ENCODE peak calls at places on chromosomes 4 and X, in five cellular contexts. One of them, this sample, is unnamed.
A peak's percentile ranks its signal among the peaks of the same experiment; 100 is the strongest.

GRCh38 chr4:742742-743311 is 37.2 kb downstream of the PCGF3 start:
- DNase-seq in mesenchymal stem cell: peak; percentile 65
- DNase-seq in IMR-90: peak; percentile 42
- DNase-seq in H1: peak; percentile 94
- DNase-seq in mesendoderm: peak; percentile 65
- DNase-seq in this sample: peak; percentile 56

GRCh38 chr4:120540625-120541024 is 381.9 kb downstream of the PRDM5 start:
- DNase-seq in mesenchymal stem cell: no peak
- DNase-seq in IMR-90: no peak
- DNase-seq in H1: no peak
- DNase-seq in mesendoderm: no peak
- DNase-seq in this sample: no peak

GRCh38 chr4:76954489-76954888 is 4.9 kb downstream of the SEPTIN11 start:
- DNase-seq in mesenchymal stem cell: no peak
- DNase-seq in IMR-90: no peak
- DNase-seq in H1: no peak
- DNase-seq in mesendoderm: no peak
- DNase-seq in this sample: no peak

GRCh38 chrX:17967888-17968287 is 106.8 kb upstream of the RAI2 start:
- DNase-seq in mesenchymal stem cell: no peak
- DNase-seq in IMR-90: no peak
- DNase-seq in H1: no peak
- DNase-seq in mesendoderm: peak; percentile 2
- DNase-seq in this sample: no peak

GRCh38 chr4:97500423-97500822 is 642.9 kb downstream of the STPG2 start:
- DNase-seq in mesenchymal stem cell: no peak
- DNase-seq in IMR-90: no peak
- DNase-seq in H1: no peak
- DNase-seq in mesendoderm: no peak
- DNase-seq in this sample: no peak

GRCh38 chr4:88738714-88739366 is 41.2 kb upstream of the NAP1L5 start:
- DNase-seq in mesenchymal stem cell: no peak
- DNase-seq in IMR-90: peak; percentile 32
- DNase-seq in H1: no peak
- DNase-seq in mesendoderm: no peak
- DNase-seq in this sample: no peak

GRCh38 chr4:36461344-36461743 is 179.9 kb downstream of the DTHD1 start:
- DNase-seq in mesenchymal stem cell: no peak
- DNase-seq in IMR-90: no peak
- DNase-seq in H1: no peak
- DNase-seq in mesendoderm: no peak
- DNase-seq in this sample: no peak

GRCh38 chrX:72126048-72126415 is 5.7 kb downstream of the RTL5 start:
- DNase-seq in mesenchymal stem cell: no peak
- DNase-seq in IMR-90: no peak
- DNase-seq in H1: no peak
- DNase-seq in mesendoderm: no peak
- DNase-seq in this sample: no peak

GRCh38 chr4:141121768-141122415 is 11.4 kb downstream of the RNF150 start:
- DNase-seq in mesenchymal stem cell: no peak
- DNase-seq in IMR-90: no peak
- DNase-seq in H1: no peak
- DNase-seq in mesendoderm: peak; percentile 50
- DNase-seq in this sample: no peak

GRCh38 chrX:16687514-16687913 is 25.0 kb downstream of the CTPS2 start:
- DNase-seq in mesenchymal stem cell: peak; percentile 1
- DNase-seq in IMR-90: peak; percentile 31
- DNase-seq in H1: no peak
- DNase-seq in mesendoderm: no peak
- DNase-seq in this sample: no peak

GRCh38 chrX:63934791-63935190 is 149.8 kb upstream of the ARHGEF9 start:
- DNase-seq in mesenchymal stem cell: no peak
- DNase-seq in IMR-90: no peak
- DNase-seq in H1: peak; percentile 39
- DNase-seq in mesendoderm: peak; percentile 61
- DNase-seq in this sample: no peak

GRCh38 chrX:47420967-47421366 is 50.6 kb downstream of the ZNF157 start:
- DNase-seq in mesenchymal stem cell: no peak
- DNase-seq in IMR-90: no peak
- DNase-seq in H1: no peak
- DNase-seq in mesendoderm: peak; percentile 0
- DNase-seq in this sample: no peak

GRCh38 chr4:32251126-32251525 is 1531.0 kb downstream of the PCDH7 start:
- DNase-seq in mesenchymal stem cell: no peak
- DNase-seq in IMR-90: no peak
- DNase-seq in H1: no peak
- DNase-seq in mesendoderm: no peak
- DNase-seq in this sample: no peak

GRCh38 chr4:26459054-26459755 is 31.1 kb downstream of the CCKAR start:
- DNase-seq in mesenchymal stem cell: peak; percentile 62
- DNase-seq in IMR-90: peak; percentile 86
- DNase-seq in H1: no peak
- DNase-seq in mesendoderm: peak; percentile 73
- DNase-seq in this sample: peak; percentile 5

GRCh38 chr4:136687118-136687517 is 845.2 kb downstream of the PCDH18 start:
- DNase-seq in mesenchymal stem cell: no peak
- DNase-seq in IMR-90: no peak
- DNase-seq in H1: peak; percentile 49
- DNase-seq in mesendoderm: peak; percentile 23
- DNase-seq in this sample: no peak

GRCh38 chrX:154333837-154334271 is 38.3 kb downstream of the TKTL1 start:
- DNase-seq in mesenchymal stem cell: no peak
- DNase-seq in IMR-90: no peak
- DNase-seq in H1: no peak
- DNase-seq in mesendoderm: no peak
- DNase-seq in this sample: no peak

GRCh38 chr4:106898621-106899230 is 137.4 kb downstream of the DKK2 start:
- DNase-seq in mesenchymal stem cell: peak; percentile 60
- DNase-seq in IMR-90: peak; percentile 53
- DNase-seq in H1: peak; percentile 50
- DNase-seq in mesendoderm: peak; percentile 58
- DNase-seq in this sample: peak; percentile 50

GRCh38 chrX:15988661-15989603 is 134.3 kb upstream of the AP1S2 start:
- DNase-seq in mesenchymal stem cell: peak; percentile 77
- DNase-seq in IMR-90: peak; percentile 82
- DNase-seq in H1: no peak
- DNase-seq in mesendoderm: peak; percentile 56
- DNase-seq in this sample: no peak

GRCh38 chr4:179195887-179196286 is 1753.7 kb upstream of the AGA start:
- DNase-seq in mesenchymal stem cell: no peak
- DNase-seq in IMR-90: no peak
- DNase-seq in H1: no peak
- DNase-seq in mesendoderm: no peak
- DNase-seq in this sample: no peak

GRCh38 chrX:34300871-34301270 is 168.8 kb upstream of the FAM47A start:
- DNase-seq in mesenchymal stem cell: peak; percentile 39
- DNase-seq in IMR-90: peak; percentile 58
- DNase-seq in H1: no peak
- DNase-seq in mesendoderm: peak; percentile 62
- DNase-seq in this sample: peak; percentile 2

GRCh38 chrX:46642145-46642544 is 68.6 kb downstream of the CHST7 start:
- DNase-seq in mesenchymal stem cell: peak; percentile 54
- DNase-seq in IMR-90: peak; percentile 17
- DNase-seq in H1: no peak
- DNase-seq in mesendoderm: peak; percentile 43
- DNase-seq in this sample: no peak

GRCh38 chrX:3393581-3394111 is 47.2 kb upstream of the MXRA5 start:
- DNase-seq in mesenchymal stem cell: no peak
- DNase-seq in IMR-90: no peak
- DNase-seq in H1: no peak
- DNase-seq in mesendoderm: peak; percentile 89
- DNase-seq in this sample: no peak

GRCh38 chr4:1193206-1194027 is 21.0 kb upstream of the SPON2 start:
- DNase-seq in mesenchymal stem cell: no peak
- DNase-seq in IMR-90: no peak
- DNase-seq in H1: no peak
- DNase-seq in mesendoderm: no peak
- DNase-seq in this sample: no peak

GRCh38 chr4:150010525-150011126 is 67.6 kb upstream of the DCLK2 start:
- DNase-seq in mesenchymal stem cell: peak; percentile 68
- DNase-seq in IMR-90: peak; percentile 72
- DNase-seq in H1: no peak
- DNase-seq in mesendoderm: peak; percentile 82
- DNase-seq in this sample: peak; percentile 30

GRCh38 chr4:75158451-75158850 is 225.5 kb downstream of the PARM1 start:
- DNase-seq in mesenchymal stem cell: peak; percentile 28
- DNase-seq in IMR-90: no peak
- DNase-seq in H1: no peak
- DNase-seq in mesendoderm: no peak
- DNase-seq in this sample: no peak

GRCh38 chrX:135308345-135308855 is 880 bp upstream of the ETDC start:
- DNase-seq in mesenchymal stem cell: no peak
- DNase-seq in IMR-90: no peak
- DNase-seq in H1: no peak
- DNase-seq in mesendoderm: no peak
- DNase-seq in this sample: no peak

GRCh38 chr4:114146947-114147618 is 167.6 kb upstream of the ARSJ start:
- DNase-seq in mesenchymal stem cell: no peak
- DNase-seq in IMR-90: no peak
- DNase-seq in H1: no peak
- DNase-seq in mesendoderm: no peak
- DNase-seq in this sample: no peak

GRCh38 chrX:38262715-38263620 is 42.3 kb upstream of the SRPX start:
- DNase-seq in mesenchymal stem cell: peak; percentile 56
- DNase-seq in IMR-90: peak; percentile 72
- DNase-seq in H1: no peak
- DNase-seq in mesendoderm: no peak
- DNase-seq in this sample: no peak

GRCh38 chr4:84235131-84235530 is 264.0 kb downstream of the NKX6-1 start:
- DNase-seq in mesenchymal stem cell: no peak
- DNase-seq in IMR-90: no peak
- DNase-seq in H1: no peak
- DNase-seq in mesendoderm: no peak
- DNase-seq in this sample: no peak

GRCh38 chr4:16508968-16509367 is 282.7 kb upstream of the TAPT1 start:
- DNase-seq in mesenchymal stem cell: no peak
- DNase-seq in IMR-90: no peak
- DNase-seq in H1: no peak
- DNase-seq in mesendoderm: peak; percentile 45
- DNase-seq in this sample: no peak

GRCh38 chr4:66572949-66573348 is 902.7 kb upstream of the EPHA5 start:
- DNase-seq in mesenchymal stem cell: peak; percentile 79
- DNase-seq in IMR-90: peak; percentile 43
- DNase-seq in H1: no peak
- DNase-seq in mesendoderm: no peak
- DNase-seq in this sample: no peak

GRCh38 chr4:183960021-183960420 is 54.9 kb downstream of the STOX2 start:
- DNase-seq in mesenchymal stem cell: peak; percentile 1
- DNase-seq in IMR-90: peak; percentile 72
- DNase-seq in H1: peak; percentile 53
- DNase-seq in mesendoderm: peak; percentile 96
- DNase-seq in this sample: peak; percentile 81

GRCh38 chrX:68732906-68733493 is 85.5 kb downstream of the STARD8 start:
- DNase-seq in mesenchymal stem cell: peak; percentile 40
- DNase-seq in IMR-90: peak; percentile 31
- DNase-seq in H1: peak; percentile 84
- DNase-seq in mesendoderm: peak; percentile 68
- DNase-seq in this sample: peak; percentile 49

GRCh38 chr4:88159137-88159725 is 792 bp upstream of the ABCG2 start:
- DNase-seq in mesenchymal stem cell: no peak
- DNase-seq in IMR-90: no peak
- DNase-seq in H1: no peak
- DNase-seq in mesendoderm: peak; percentile 83
- DNase-seq in this sample: no peak

GRCh38 chr4:3518941-3519340 is 13.3 kb downstream of the LRPAP1 start:
- DNase-seq in mesenchymal stem cell: no peak
- DNase-seq in IMR-90: no peak
- DNase-seq in H1: no peak
- DNase-seq in mesendoderm: no peak
- DNase-seq in this sample: no peak

GRCh38 chr4:19167321-19167720 is 1084.4 kb upstream of the SLIT2 start:
- DNase-seq in mesenchymal stem cell: no peak
- DNase-seq in IMR-90: no peak
- DNase-seq in H1: no peak
- DNase-seq in mesendoderm: peak; percentile 63
- DNase-seq in this sample: no peak

GRCh38 chr4:10240691-10241090 is 124.1 kb upstream of the WDR1 start:
- DNase-seq in mesenchymal stem cell: no peak
- DNase-seq in IMR-90: no peak
- DNase-seq in H1: no peak
- DNase-seq in mesendoderm: no peak
- DNase-seq in this sample: no peak

GRCh38 chrX:44914532-44915198 is 41.7 kb downstream of the KDM6A start:
- DNase-seq in mesenchymal stem cell: peak; percentile 44
- DNase-seq in IMR-90: peak; percentile 68
- DNase-seq in H1: no peak
- DNase-seq in mesendoderm: no peak
- DNase-seq in this sample: no peak
- H3K4me3 ChIP-seq in mesenchymal stem cell: no peak overlapping the region
- H3K4me3 ChIP-seq in IMR-90: no peak overlapping the region
- H3K4me3 ChIP-seq in H1: no peak overlapping the region
- H3K4me3 ChIP-seq in mesendoderm: no peak overlapping the region
- H3K4me3 ChIP-seq in this sample: no peak overlapping the region

GRCh38 chrX:19740744-19741143 is 146.7 kb downstream of the SH3KBP1 start:
- DNase-seq in mesenchymal stem cell: no peak
- DNase-seq in IMR-90: no peak
- DNase-seq in H1: no peak
- DNase-seq in mesendoderm: no peak
- DNase-seq in this sample: no peak
- H2BK120ac ChIP-seq in mesenchymal stem cell: no peak overlapping the region
- H2BK120ac ChIP-seq in IMR-90: no peak overlapping the region
- H2BK120ac ChIP-seq in H1: no peak overlapping the region
- H2BK120ac ChIP-seq in mesendoderm: no peak overlapping the region
- H2BK120ac ChIP-seq in this sample: no peak overlapping the region

DNA sequence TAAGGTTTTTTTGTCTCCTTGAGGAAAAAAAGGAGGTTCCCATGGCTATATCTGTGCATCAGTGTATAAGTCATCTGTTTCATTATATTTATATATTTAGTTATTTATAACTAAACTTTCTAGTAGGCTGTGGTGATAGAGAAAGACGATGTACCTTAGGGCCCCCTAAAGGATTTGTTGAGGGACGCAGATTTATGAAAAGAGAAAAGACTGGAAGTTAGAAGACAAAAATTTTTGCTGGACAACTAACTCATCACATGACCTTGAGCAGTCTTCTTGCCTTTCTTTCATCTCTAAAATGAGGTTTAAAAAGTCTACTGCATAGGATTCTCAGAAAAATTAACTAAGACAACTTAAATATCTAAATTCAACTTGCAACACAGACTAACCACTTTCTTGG is 6.1 kb downstream of the GASK1B start:
- DNase-seq in mesenchymal stem cell: no peak
- DNase-seq in IMR-90: no peak
- DNase-seq in H1: no peak
- DNase-seq in mesendoderm: no peak
- DNase-seq in this sample: no peak
- H3K4me3 ChIP-seq in mesenchymal stem cell: no peak overlapping the region
- H3K4me3 ChIP-seq in IMR-90: no peak overlapping the region
- H3K4me3 ChIP-seq in H1: no peak overlapping the region
- H3K4me3 ChIP-seq in mesendoderm: no peak overlapping the region
- H3K4me3 ChIP-seq in this sample: no peak overlapping the region

DNA sequence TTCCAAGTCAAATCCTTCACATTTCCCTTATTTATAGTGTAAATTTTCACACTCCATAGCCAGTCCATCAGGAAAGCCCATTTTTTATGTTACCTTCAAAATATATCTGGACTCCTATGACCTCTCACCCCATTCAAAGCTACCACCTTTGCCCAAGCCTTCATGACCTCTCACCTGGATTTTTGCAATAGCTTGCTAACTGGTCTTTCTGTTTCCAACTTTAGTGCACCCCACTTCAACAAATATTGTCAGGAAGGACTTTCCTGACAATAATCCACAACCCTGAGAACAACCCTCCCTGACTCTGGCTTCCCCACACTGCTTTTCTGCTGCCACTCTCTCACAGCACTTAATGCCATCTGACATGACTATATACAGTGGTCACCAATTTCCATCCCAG is 33.4 kb downstream of the ASIC5 start:
- DNase-seq in mesenchymal stem cell: no peak
- DNase-seq in IMR-90: no peak
- DNase-seq in H1: no peak
- DNase-seq in mesendoderm: no peak
- DNase-seq in this sample: no peak
- H2BK120ac ChIP-seq in mesenchymal stem cell: no peak overlapping the region
- H2BK120ac ChIP-seq in IMR-90: no peak overlapping the region
- H2BK120ac ChIP-seq in H1: no peak overlapping the region
- H2BK120ac ChIP-seq in mesendoderm: no peak overlapping the region
- H2BK120ac ChIP-seq in this sample: no peak overlapping the region